ENCODE peak calls at places on chromosome 4, in ten cellular contexts. U is GM12878, N is prostate gland, Q is memory B cell, T is NCI-H460, I is SJSA1, E is sigmoid colon, B is AG10803, Z is LHCN-M2, X is EL. D is an unnamed sample.
A peak's percentile ranks its signal among the peaks of the same experiment; 100 is the strongest.

GRCh38 chr4:1323280-1323634 is 23.8 kb upstream of the UVSSA start:
- DNase-seq in U (no peak), N (no peak), Q (no peak), T (no peak), I (no peak), E (no peak), B (no peak), Z (no peak), X (no peak), D (no peak)

GRCh38 chr4:529563-529962 is 30.6 kb downstream of the PIGG start:
- DNase-seq in U (no peak), N (no peak), Q (no peak), T (no peak), I (no peak), E (no peak), B (no peak), Z (no peak), X (no peak), D (no peak)

GRCh38 chr4:7160951-7161440 is 31.3 kb upstream of the SORCS2 start:
- DNase-seq in U (no peak), N (no peak), Q (no peak), T (no peak), I (no peak), E (peak; percentile 39), B (no peak), Z (no peak), X (no peak), D (no peak)

GRCh38 chr4:137659431-137659830 is 127.1 kb upstream of the PCDH18 start:
- DNase-seq in U (no peak), N (no peak), Q (no peak), T (no peak), I (no peak), E (no peak), B (peak; percentile 84), Z (peak; percentile 40), X (peak; percentile 65), D (peak; percentile 48)

GRCh38 chr4:85901500-85901899 is 426.6 kb downstream of the ARHGAP24 start:
- DNase-seq in U (no peak), N (no peak), Q (no peak), T (no peak), I (no peak), E (no peak), B (peak; percentile 88), Z (no peak), X (peak; percentile 8), D (peak; percentile 36)

GRCh38 chr4:6782846-6783110 is 251 bp downstream of the KIAA0232 start:
- DNase-seq in U (no peak), N (no peak), Q (no peak), T (no peak), I (no peak), E (no peak), B (no peak), Z (no peak), X (no peak), D (no peak)

GRCh38 chr4:7818676-7819041 is 121.0 kb downstream of the AFAP1 start:
- DNase-seq in U (no peak), N (no peak), Q (no peak), T (no peak), I (no peak), E (no peak), B (no peak), Z (no peak), X (no peak), D (no peak)

GRCh38 chr4:153488719-153489384 is 22.7 kb downstream of the TMEM131L start:
- DNase-seq in U (peak; percentile 87), N (no peak), Q (peak; percentile 44), T (no peak), I (no peak), E (no peak), B (no peak), Z (no peak), X (no peak), D (no peak)

GRCh38 chr4:56689661-56690060 is 8.6 kb upstream of the HOPX start:
- DNase-seq in U (no peak), N (no peak), Q (no peak), T (no peak), I (no peak), E (no peak), B (no peak), Z (no peak), X (no peak), D (no peak)

GRCh38 chr4:16967722-16968121 is 69.3 kb upstream of the LDB2 start:
- DNase-seq in U (no peak), N (no peak), Q (no peak), T (no peak), I (no peak), E (peak; percentile 87), B (peak; percentile 61), Z (no peak), X (peak; percentile 16), D (no peak)